ENCODE peak calls at places on chromosomes 7 and 10, in four cellular contexts. One of them, this sample, is unnamed.
A peak's percentile ranks its signal among the peaks of the same experiment; 100 is the strongest.

GRCh38 chr7:122225874-122226273 is 78.7 kb downstream of the FEZF1 start:
- DNase-seq in stimulated activated naive CD8-positive, alpha-beta T cell treated with anti-CD3 and anti-CD28 coated beads, Interleukin-15, Interleukin-2, amounts not matched to agents 100 U/mL and 50 U/mL, for 24 hours: no peak
- DNase-seq in GM06990: no peak
- DNase-seq in germinal center: no peak
- DNase-seq in this sample: no peak

GRCh38 chr7:128075536-128076095 is 44.4 kb upstream of the LRRC4 start:
- DNase-seq in GM06990: no peak
- DNase-seq in stimulated activated naive CD8-positive, alpha-beta T cell treated with anti-CD3 and anti-CD28 coated beads, Interleukin-15, Interleukin-2, amounts not matched to agents 100 U/mL and 50 U/mL, for 24 hours: no peak
- DNase-seq in germinal center: no peak
- DNase-seq in this sample: peak; percentile 21

GRCh38 chr10:87578799-87579401 is 74.2 kb downstream of the MINPP1 start:
- DNase-seq in stimulated activated naive CD8-positive, alpha-beta T cell treated with anti-CD3 and anti-CD28 coated beads, Interleukin-15, Interleukin-2, amounts not matched to agents 100 U/mL and 50 U/mL, for 24 hours: no peak
- DNase-seq in germinal center: no peak
- DNase-seq in GM06990: no peak
- DNase-seq in this sample: no peak

GRCh38 chr10:12907651-12908050 is 93.9 kb downstream of the CCDC3 start:
- DNase-seq in GM06990: no peak
- DNase-seq in germinal center: no peak
- DNase-seq in stimulated activated naive CD8-positive, alpha-beta T cell treated with anti-CD3 and anti-CD28 coated beads, Interleukin-15, Interleukin-2, amounts not matched to agents 100 U/mL and 50 U/mL, for 24 hours: no peak
- DNase-seq in this sample: no peak

GRCh38 chr10:33241351-33241750 is 93.1 kb downstream of the NRP1 start:
- DNase-seq in GM06990: no peak
- DNase-seq in stimulated activated naive CD8-positive, alpha-beta T cell treated with anti-CD3 and anti-CD28 coated beads, Interleukin-15, Interleukin-2, amounts not matched to agents 100 U/mL and 50 U/mL, for 24 hours: no peak
- DNase-seq in germinal center: no peak
- DNase-seq in this sample: no peak

GRCh38 chr10:44300666-44301649 is 83.9 kb downstream of the CXCL12 start:
- DNase-seq in germinal center: no peak
- DNase-seq in GM06990: peak; percentile 66
- DNase-seq in stimulated activated naive CD8-positive, alpha-beta T cell treated with anti-CD3 and anti-CD28 coated beads, Interleukin-15, Interleukin-2, amounts not matched to agents 100 U/mL and 50 U/mL, for 24 hours: no peak
- DNase-seq in this sample: no peak

GRCh38 chr10:119807960-119808697 is 64.5 kb downstream of the MCMBP start:
- DNase-seq in germinal center: no peak
- DNase-seq in stimulated activated naive CD8-positive, alpha-beta T cell treated with anti-CD3 and anti-CD28 coated beads, Interleukin-15, Interleukin-2, amounts not matched to agents 100 U/mL and 50 U/mL, for 24 hours: no peak
- DNase-seq in GM06990: no peak
- DNase-seq in this sample: no peak

GRCh38 chr10:98309366-98310355 is 41.7 kb upstream of the LOXL4 start:
- DNase-seq in germinal center: peak; percentile 32
- DNase-seq in stimulated activated naive CD8-positive, alpha-beta T cell treated with anti-CD3 and anti-CD28 coated beads, Interleukin-15, Interleukin-2, amounts not matched to agents 100 U/mL and 50 U/mL, for 24 hours: peak; percentile 33
- DNase-seq in GM06990: peak; percentile 14
- DNase-seq in this sample: peak; percentile 81

GRCh38 chr10:97631098-97631497 is 2.2 kb downstream of the MORN4 start:
- DNase-seq in GM06990: no peak
- DNase-seq in germinal center: no peak
- DNase-seq in stimulated activated naive CD8-positive, alpha-beta T cell treated with anti-CD3 and anti-CD28 coated beads, Interleukin-15, Interleukin-2, amounts not matched to agents 100 U/mL and 50 U/mL, for 24 hours: no peak
- DNase-seq in this sample: no peak

GRCh38 chr10:77188511-77188910 is 449.1 kb downstream of the KCNMA1 start:
- DNase-seq in germinal center: no peak
- DNase-seq in stimulated activated naive CD8-positive, alpha-beta T cell treated with anti-CD3 and anti-CD28 coated beads, Interleukin-15, Interleukin-2, amounts not matched to agents 100 U/mL and 50 U/mL, for 24 hours: no peak
- DNase-seq in GM06990: no peak
- DNase-seq in this sample: no peak